ENCODE peak calls at places on chromosome 2, in four cellular contexts. R is IMR-90, K is GM12878, T is K562. B is an unnamed sample.

GRCh38 chr2:68251187-68251854 is 1.0 kb downstream of the PPP3R1 start:
- DNase-seq in R (peak; percentile 76), K (peak; percentile 64), T (peak; percentile 88), B (peak; percentile 85)

GRCh38 chr2:132521321-132521720 is 104.7 kb downstream of the GPR39 start:
- DNase-seq in R (peak; percentile 28), K (no peak), T (no peak), B (no peak)

GRCh38 chr2:98654702-98655488 is 46.5 kb downstream of the UNC50 start:
- DNase-seq in R (no peak), K (no peak), T (no peak), B (peak; percentile 62)

GRCh38 chr2:46879511-46879910 is 36.1 kb downstream of the MCFD2 start:
- DNase-seq in R (no peak), K (no peak), T (no peak), B (no peak)

GRCh38 chr2:166126014-166126639 is 1.7 kb downstream of the SCN1A start:
- DNase-seq in R (no peak), K (no peak), T (no peak), B (no peak)

GRCh38 chr2:106197878-106198277 is 3.8 kb upstream of the UXS1 start:
- DNase-seq in R (peak; percentile 92), K (no peak), T (no peak), B (no peak)

GRCh38 chr2:38528008-38528442 is 74.7 kb downstream of the HNRNPLL start:
- DNase-seq in R (peak; percentile 69), K (no peak), T (peak; percentile 46), B (peak; percentile 49)

GRCh38 chr2:239962890-239963591 is 62.1 kb downstream of the NDUFA10 start:
- DNase-seq in R (no peak), K (no peak), T (no peak), B (no peak)

GRCh38 chr2:133497261-133497893 is 70.9 kb downstream of the NCKAP5 start:
- DNase-seq in R (peak; percentile 20), K (no peak), T (no peak), B (peak; percentile 12)

GRCh38 chr2:68837164-68837860 is 33.9 kb downstream of the BMP10 start:
- DNase-seq in R (peak; percentile 27), K (peak; percentile 13), T (peak; percentile 89), B (peak; percentile 73)

GRCh38 chr2:36812196-36812595 is 115.7 kb downstream of the VIT start:
- DNase-seq in R (no peak), K (no peak), T (peak; percentile 50), B (no peak)

GRCh38 chr2:220277445-220277960 is 650.1 kb downstream of the SLC4A3 start:
- DNase-seq in R (peak; percentile 89), K (no peak), T (no peak), B (no peak)

GRCh38 chr2:232876071-232876977 is 6.3 kb downstream of the SNORC start:
- DNase-seq in R (no peak), K (no peak), T (no peak), B (no peak)

GRCh38 chr2:10424051-10424450 is 24.1 kb downstream of the ODC1 start:
- DNase-seq in R (peak; percentile 78), K (no peak), T (no peak), B (no peak)

GRCh38 chr2:82650038-82650437 is 1809.0 kb downstream of the SUCLG1 start:
- DNase-seq in R (no peak), K (no peak), T (no peak), B (no peak)

GRCh38 chr2:168468354-168468753 is 12.3 kb downstream of the CERS6 start:
- DNase-seq in R (no peak), K (no peak), T (no peak), B (no peak)
- H3K4me1 ChIP-seq in R (no peaks in the 10 kb centered on the region), K (peaks cover 59% of the 10 kb centered on the region), T (no peaks in the 10 kb centered on the region), B (peaks cover 4% of the 10 kb centered on the region)

GRCh38 chr2:234211797-234212196 is 161.3 kb downstream of the SPP2 start:
- DNase-seq in R (no peak), K (no peak), T (no peak), B (peak; percentile 11)
- TF ChIP-seq FOS in R (no peak), K (no peak), T (no peak), B (no peak)

DNA sequence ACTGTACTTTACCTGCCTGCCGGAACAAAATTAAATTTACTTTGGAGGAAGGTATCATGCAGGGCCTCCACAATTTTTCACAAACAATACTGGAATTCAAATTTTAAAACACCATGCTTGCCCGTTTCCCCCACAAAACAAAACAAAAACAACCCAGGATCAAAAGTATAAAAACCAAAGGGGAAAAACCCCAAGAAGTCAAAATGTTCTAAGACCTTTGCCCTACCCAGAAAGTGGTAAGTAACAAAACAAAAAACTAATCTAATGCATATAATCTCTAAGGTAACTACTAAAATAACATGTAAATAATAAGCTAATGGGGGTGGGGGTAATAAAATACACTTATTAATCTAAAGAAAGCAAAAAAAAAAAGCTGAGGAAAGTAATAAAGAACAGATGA is 60.5 kb downstream of the CUL3 start:
- DNase-seq in R (no peak), K (no peak), T (no peak), B (no peak)
- H3K4me1 ChIP-seq in R (peaks cover 19% of the 10 kb centered on the region), K (peaks cover 50% of the 10 kb centered on the region), T (no peaks in the 10 kb centered on the region), B (peaks cover 2% of the 10 kb centered on the region)

DNA sequence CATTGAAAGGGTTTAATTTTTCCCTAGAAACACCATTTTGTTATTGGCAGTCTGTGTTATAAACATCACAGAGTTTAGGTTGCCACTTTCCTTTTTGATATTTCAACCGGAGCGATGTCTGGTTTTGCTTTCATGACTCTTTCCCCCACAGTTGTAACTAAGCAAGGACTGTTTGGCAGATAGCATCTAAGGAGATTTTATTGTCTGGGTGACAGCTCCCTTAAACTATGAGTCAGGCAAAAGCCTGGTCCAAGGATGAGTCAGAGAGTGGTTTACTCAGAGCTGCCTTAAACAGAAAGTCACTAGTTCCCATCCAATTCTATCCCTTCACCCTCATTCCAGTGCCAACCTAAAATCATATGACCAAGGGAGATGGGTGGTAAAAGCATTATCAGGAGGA is 341.6 kb upstream of the VWC2L start:
- DNase-seq in R (peak; percentile 93), K (no peak), T (peak; percentile 0), B (peak; percentile 82)
- TF ChIP-seq FOS in R (peak; percentile 99), K (no peak), T (no peak), B (peak; percentile 96)

DNA sequence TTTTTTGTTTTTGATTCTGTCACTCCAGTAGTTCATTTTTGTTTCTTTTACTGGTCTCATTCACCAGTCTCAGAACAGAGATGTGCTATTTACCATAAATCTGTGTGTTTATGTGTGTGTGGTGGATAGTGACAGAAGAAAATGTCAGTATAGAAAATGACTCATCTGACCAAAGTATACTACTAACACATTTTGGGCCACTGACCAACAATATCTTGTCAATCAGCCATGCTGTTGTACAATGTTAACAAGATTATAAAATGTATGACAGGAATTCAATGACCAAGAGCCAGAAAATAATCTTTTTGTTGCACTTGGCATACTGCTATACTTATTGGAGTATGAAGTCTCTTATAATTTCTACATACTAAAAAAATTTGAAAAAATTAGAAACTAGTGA is 1081.4 kb upstream of the NRXN1 start:
- DNase-seq in R (peak; percentile 70), K (no peak), T (no peak), B (no peak)
- H3K4me1 ChIP-seq in R (peaks cover 2% of the 10 kb centered on the region), K (no peaks in the 10 kb centered on the region), T (no peaks in the 10 kb centered on the region), B (no peaks in the 10 kb centered on the region)

DNA sequence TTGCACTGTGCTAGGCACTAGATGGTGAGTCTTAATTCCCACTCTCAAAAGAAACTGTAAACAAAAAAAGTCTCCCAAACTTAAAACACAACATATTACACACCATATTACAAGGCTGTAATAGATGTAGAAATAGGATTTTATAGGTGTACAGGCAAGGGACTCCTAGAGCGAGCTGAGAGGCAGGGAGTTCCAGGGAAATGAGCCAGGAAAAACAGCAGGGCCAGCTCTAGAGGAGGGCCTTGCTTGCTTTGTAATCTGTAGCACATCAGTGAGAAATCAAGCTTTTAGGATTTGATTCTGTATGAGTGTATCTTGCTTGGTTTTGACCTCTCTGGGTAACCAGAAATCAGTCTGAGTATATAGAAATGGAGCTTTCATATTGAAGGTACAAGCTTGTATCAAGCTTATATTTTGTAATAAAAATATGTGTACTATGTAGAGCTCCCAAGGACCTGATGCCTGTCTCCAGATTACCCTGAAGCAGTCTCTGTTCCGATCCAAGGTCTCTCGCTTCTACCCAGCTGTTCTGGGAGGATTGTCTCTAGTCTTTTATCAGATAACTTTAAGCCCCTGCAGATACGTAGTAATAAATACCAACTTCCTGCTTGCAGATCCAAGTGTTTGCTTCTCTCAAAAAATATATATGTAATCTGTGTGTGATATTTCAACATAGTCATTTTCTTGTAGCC is 73.0 kb downstream of the MYO1B start:
- DNase-seq in R (peak; percentile 75), K (no peak), T (no peak), B (peak; percentile 14)
- TF ChIP-seq FOS in R (no peak), K (no peak), T (no peak), B (no peak)

GRCh38 chr2:45010706-45011036 is 1.4 kb upstream of the SIX2 start:
- DNase-seq in R (no peak), K (no peak), T (no peak), B (no peak)

GRCh38 chr2:45012733-45013132 is 3.5 kb upstream of the SIX2 start:
- DNase-seq in R (no peak), K (no peak), T (no peak), B (no peak)

GRCh38 chr2:45009928-45010705 is 865 bp upstream of the SIX2 start:
- DNase-seq in R (no peak), K (no peak), T (no peak), B (peak; percentile 37)

GRCh38 chr2:45013229-45014015 is 4.2 kb upstream of the SIX2 start:
- DNase-seq in R (no peak), K (no peak), T (no peak), B (no peak)

GRCh38 chr2:45011621-45012602 is 2.7 kb upstream of the SIX2 start:
- DNase-seq in R (no peak), K (no peak), T (no peak), B (no peak)
- H3K4me1 ChIP-seq in R (peaks cover 6% of the 10 kb centered on the region), K (no peaks in the 10 kb centered on the region), T (peaks cover 31% of the 10 kb centered on the region), B (peaks cover 23% of the 10 kb centered on the region)

GRCh38 chr2:6394266-6394665 is 471.4 kb downstream of the CMPK2 start:
- DNase-seq in R (no peak), K (no peak), T (no peak), B (no peak)
- TF ChIP-seq FOS in R (no peak), K (no peak), T (no peak), B (no peak)

GRCh38 chr2:167334343-167334742 is 446.1 kb downstream of the XIRP2 start:
- DNase-seq in R (no peak), K (no peak), T (no peak), B (no peak)

GRCh38 chr2:167331636-167332232 is 443.5 kb downstream of the XIRP2 start:
- DNase-seq in R (no peak), K (no peak), T (no peak), B (no peak)

GRCh38 chr2:167335627-167336026 is 447.3 kb downstream of the XIRP2 start:
- DNase-seq in R (peak; percentile 71), K (no peak), T (no peak), B (peak; percentile 59)

GRCh38 chr2:167333245-167333644 is 445.0 kb downstream of the XIRP2 start:
- DNase-seq in R (peak; percentile 2), K (no peak), T (no peak), B (no peak)

DNA sequence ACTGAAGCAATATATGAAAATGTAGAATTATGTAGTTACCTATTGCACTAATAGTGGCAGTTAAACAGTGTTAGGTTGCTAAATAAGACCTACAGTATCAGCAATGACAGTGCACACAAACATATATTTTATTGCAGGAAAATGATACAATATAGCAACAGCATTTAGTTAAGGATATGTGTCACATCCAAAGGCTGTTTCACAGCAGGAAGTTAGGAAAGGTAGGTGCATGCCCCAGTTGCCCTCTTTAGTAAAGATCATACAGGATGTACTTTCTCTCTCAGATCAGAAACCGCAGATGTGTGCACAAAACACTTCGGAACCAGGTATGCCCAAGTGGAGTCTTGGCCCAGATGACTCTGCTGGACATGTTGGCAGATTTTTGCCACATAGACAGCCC is 444.1 kb downstream of the XIRP2 start:
- DNase-seq in R (no peak), K (no peak), T (no peak), B (peak; percentile 5)
- H3K4me1 ChIP-seq in R (no peaks in the 10 kb centered on the region), K (no peaks in the 10 kb centered on the region), T (no peaks in the 10 kb centered on the region), B (no peaks in the 10 kb centered on the region)

B was measured in endothelial cell of umbilical vein.